ENCODE peak calls at places on chromosomes 5 and 9, in four cellular contexts. J, S, L and H are unnamed samples.

GRCh38 chr9:129027685-129028191 is 393 bp downstream of the SH3GLB2 start:
- DNase-seq in J (peak), S (no peak), L (peak), H (peak)

GRCh38 chr5:40879163-40879942 is 29.9 kb upstream of the C7 start:
- DNase-seq in J (no peak), S (no peak), L (peak), H (no peak)

GRCh38 chr5:109585012-109585599 is 104.6 kb upstream of the MAN2A1 start:
- DNase-seq in J (peak), S (no peak), L (peak), H (no peak)

GRCh38 chr5:151295138-151295537 is 8.4 kb downstream of the SLC36A3 start:
- DNase-seq in J (no peak), S (no peak), L (no peak), H (no peak)

GRCh38 chr5:127995556-127995955 is 88.0 kb upstream of the SLC12A2 start:
- DNase-seq in J (no peak), S (no peak), L (no peak), H (no peak)

GRCh38 chr5:113204525-113205161 is 228.0 kb downstream of the DCP2 start:
- DNase-seq in J (peak), S (no peak), L (peak), H (no peak)

GRCh38 chr5:178180141-178180863 is 6.9 kb downstream of the GMCL2 start:
- DNase-seq in J (no peak), S (peak), L (no peak), H (no peak)

GRCh38 chr9:93536874-93537273 is 39.5 kb upstream of the PHF2 start:
- DNase-seq in J (peak), S (no peak), L (no peak), H (no peak)

GRCh38 chr5:111779260-111780254 is 22.6 kb upstream of the NREP start:
- DNase-seq in J (no peak), S (no peak), L (peak), H (no peak)

GRCh38 chr9:107389617-107390071 is 99.9 kb downstream of the KLF4 start:
- DNase-seq in J (peak), S (no peak), L (peak), H (no peak)

GRCh38 chr9:86500667-86501435 is 146.6 kb upstream of the TUT7 start:
- DNase-seq in J (peak), S (no peak), L (peak), H (no peak)
- H2BK120ac ChIP-seq in J (no peak), S (no peak), L (no peak), H (no peak)

GRCh38 chr9:137366891-137367381 is 56.0 kb downstream of the EXD3 start:
- DNase-seq in J (no peak), S (no peak), L (no peak), H (no peak)
- H3K4me2 ChIP-seq in J (no peak), S (no peak), L (no peak), H (no peak)

DNA sequence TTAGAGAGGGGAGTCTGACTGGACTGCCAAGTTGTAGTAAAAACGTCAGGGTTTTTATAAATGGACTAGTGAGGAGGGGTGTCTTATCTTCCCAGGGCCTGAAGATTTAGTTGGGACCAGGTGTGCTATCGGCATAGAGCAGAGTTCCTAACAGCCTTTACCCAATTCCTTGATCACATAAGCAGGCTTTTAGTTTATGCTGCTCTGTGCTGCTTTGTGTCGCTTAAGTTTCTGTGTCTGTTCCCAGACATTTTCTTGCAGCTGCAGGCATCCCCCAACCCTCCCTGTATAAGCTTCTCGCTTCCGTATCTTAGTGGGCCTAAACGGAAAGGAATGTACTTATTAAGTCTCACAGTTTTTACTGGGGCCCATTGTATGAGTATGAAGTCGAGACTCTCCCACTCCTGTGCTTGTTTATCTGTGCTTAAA is 2.6 kb upstream of the SMC5 start:
- DNase-seq in J (no peak), S (no peak), L (peak), H (no peak)
- H2BK120ac ChIP-seq in J (peak), S (no peak), L (peak), H (no peak)

GRCh38 chr5:139481580-139482049 is 943 bp downstream of the STING1 start:
- DNase-seq in J (no peak), S (no peak), L (no peak), H (no peak)
- H3K4me2 ChIP-seq in J (no peak), S (no peak), L (peak), H (no peak)

GRCh38 chr5:107576736-107577440 is 93.8 kb downstream of the EFNA5 start:
- DNase-seq in J (peak), S (no peak), L (no peak), H (no peak)

GRCh38 chr5:107577551-107577950 is 93.2 kb downstream of the EFNA5 start:
- DNase-seq in J (no peak), S (no peak), L (no peak), H (peak)

GRCh38 chr5:107582625-107583024 is 88.1 kb downstream of the EFNA5 start:
- DNase-seq in J (no peak), S (no peak), L (no peak), H (no peak)

GRCh38 chr5:107578051-107578635 is 92.6 kb downstream of the EFNA5 start:
- DNase-seq in J (no peak), S (no peak), L (no peak), H (no peak)

DNA sequence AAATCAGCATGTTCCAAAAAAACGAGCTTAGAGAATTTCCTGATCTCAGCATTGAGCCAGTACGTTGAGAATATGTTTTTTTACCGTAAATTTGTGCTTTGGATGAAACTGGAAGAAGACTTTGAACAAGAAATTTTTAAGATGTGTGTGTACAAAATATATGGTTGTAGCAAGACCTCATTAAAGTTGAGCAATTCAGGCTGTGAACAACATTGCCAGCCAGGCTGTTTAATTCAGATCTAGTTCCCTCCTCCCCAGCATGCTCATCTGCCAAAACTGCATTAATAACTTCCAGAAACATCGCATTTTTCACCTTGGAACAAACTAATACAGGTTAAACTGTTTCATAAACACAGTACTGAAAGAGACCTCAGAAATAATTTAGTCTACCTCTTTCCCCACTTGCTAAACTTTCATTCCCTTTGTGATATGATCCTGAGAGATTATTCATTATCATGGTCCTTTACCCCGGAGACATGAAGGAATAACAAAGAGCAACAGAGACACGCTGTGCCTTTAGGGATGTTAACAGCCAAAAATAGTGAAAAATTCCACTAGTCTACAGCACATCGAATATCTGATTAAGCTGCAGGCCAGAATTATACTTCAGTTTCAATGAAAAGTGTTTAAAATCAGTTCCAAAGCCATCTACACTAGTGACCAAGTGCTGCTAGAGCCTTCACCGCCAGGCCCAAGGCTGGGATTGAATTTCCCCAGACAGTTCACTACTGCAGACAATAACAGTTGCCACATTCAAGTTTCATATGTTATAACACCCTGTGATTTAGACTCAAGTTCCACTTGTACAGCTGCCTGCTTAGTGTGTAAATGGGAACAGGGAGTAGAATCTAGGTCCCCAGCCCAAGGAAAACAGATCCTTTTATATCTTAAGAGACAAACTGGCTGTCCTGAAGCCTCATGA is 89.6 kb downstream of the EFNA5 start:
- DNase-seq in J (no peak), S (no peak), L (no peak), H (no peak)
- H2BK120ac ChIP-seq in J (no peak), S (no peak), L (no peak), H (no peak)

GRCh38 chr5:88834108-88834462 is 48.9 kb downstream of the MEF2C start:
- DNase-seq in J (no peak), S (no peak), L (no peak), H (no peak)
- H3K4me2 ChIP-seq in J (no peak), S (no peak), L (no peak), H (no peak)

DNA sequence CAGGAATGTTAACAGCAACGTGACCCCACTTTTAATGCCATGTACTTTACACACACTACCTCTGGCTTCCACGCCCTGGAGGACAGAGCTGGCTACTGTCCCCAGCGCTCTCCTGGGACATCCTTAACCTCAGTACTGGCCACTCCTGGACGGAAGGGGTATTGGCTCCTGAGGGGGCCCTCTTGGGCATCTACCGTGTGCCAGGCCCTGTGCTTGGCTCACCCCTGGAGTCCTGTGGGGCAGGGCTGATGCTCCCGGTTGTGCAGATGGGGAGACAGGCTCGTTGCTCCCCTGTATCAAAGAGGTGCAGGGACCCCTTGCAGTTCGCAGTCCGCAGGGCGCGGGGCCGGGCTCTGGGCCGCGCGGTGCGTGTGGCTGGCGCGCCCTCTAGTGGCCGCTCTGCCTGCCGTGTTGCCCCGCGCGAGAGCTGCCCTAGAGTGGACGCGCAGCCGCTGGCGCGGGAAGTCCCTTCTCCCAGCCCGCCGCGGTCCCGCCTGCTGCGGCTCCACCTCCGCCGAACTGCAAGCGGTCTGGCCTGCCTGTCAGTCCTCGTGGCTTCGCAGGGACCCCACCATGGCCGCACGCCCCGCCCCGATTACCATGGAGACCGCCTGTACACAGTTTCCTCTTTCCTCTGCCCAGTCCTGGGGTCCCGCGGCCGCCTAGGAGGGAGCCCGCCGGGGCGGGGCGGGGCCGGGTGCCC is at the start of gene WDR38:
- DNase-seq in J (peak), S (peak), L (peak), H (peak)
- H2BK120ac ChIP-seq in J (peak), S (no peak), L (no peak), H (no peak)

GRCh38 chr5:74652576-74652975 is 12.0 kb upstream of the ENC1 start:
- DNase-seq in J (peak), S (no peak), L (no peak), H (no peak)

GRCh38 chr5:74651710-74652109 is 11.2 kb upstream of the ENC1 start:
- DNase-seq in J (no peak), S (no peak), L (no peak), H (no peak)

GRCh38 chr5:74649421-74649973 is 9.0 kb upstream of the ENC1 start:
- DNase-seq in J (no peak), S (no peak), L (no peak), H (no peak)

GRCh38 chr5:74647096-74647495 is 6.6 kb upstream of the ENC1 start:
- DNase-seq in J (no peak), S (no peak), L (no peak), H (no peak)

GRCh38 chr5:74648835-74649286 is 8.3 kb upstream of the ENC1 start:
- DNase-seq in J (peak), S (no peak), L (peak), H (peak)
- H3K4me2 ChIP-seq in J (no peak), S (no peak), L (no peak), H (no peak)

GRCh38 chr5:159263569-159263905 is 447 bp downstream of the UBLCP1 start:
- DNase-seq in J (no peak), S (no peak), L (no peak), H (no peak)

GRCh38 chr5:159262859-159263568 is at the start of gene UBLCP1:
- DNase-seq in J (peak), S (peak), L (peak), H (peak)

GRCh38 chr5:159258361-159258760 is 4.7 kb upstream of the UBLCP1 start:
- DNase-seq in J (no peak), S (no peak), L (no peak), H (no peak)

GRCh38 chr5:159257629-159258283 is 5.3 kb upstream of the UBLCP1 start:
- DNase-seq in J (no peak), S (no peak), L (no peak), H (no peak)

DNA sequence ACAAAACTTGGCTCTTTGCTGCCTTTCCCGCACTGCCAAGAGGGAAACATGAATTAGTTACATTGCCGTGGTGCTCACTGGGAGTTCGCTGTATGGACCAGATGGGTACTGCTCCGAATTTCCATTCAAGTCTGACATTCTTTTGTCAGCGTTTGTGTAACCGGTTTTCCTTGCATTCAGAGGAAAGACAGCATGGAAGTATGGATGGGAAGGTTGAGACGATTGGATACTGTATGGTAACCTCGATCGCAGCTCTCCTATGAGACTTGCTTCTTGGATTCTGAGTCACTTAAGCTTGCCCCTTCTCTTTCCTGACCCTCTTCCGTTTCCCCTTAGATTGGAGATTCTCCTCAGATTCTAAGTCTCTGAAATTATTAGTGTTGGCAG is 625 bp upstream of the UBLCP1 start:
- DNase-seq in J (no peak), S (no peak), L (no peak), H (no peak)
- H2BK120ac ChIP-seq in J (no peak), S (no peak), L (no peak), H (no peak)